ENCODE peak calls at places on chromosome 11, in six cellular contexts. J is NCI-H2029; V is non-pigmented ciliary epithelial cell; X is left lung; A is activated effector memory CD4-positive, alpha-beta T cell treated with anti-CD3 and anti-CD28 coated beads, Interleukin-2, amount 50 U/mL, for 16 hours; L is AG04450. F is an unnamed sample.

GRCh38 chr11:95337175-95337957 is 106.4 kb upstream of the SESN3 start:
- DNase-seq in J (no peak), V (no peak), X (peak), A (peak), L (no peak), F (peak)

GRCh38 chr11:67436459-67437081 is 912 bp downstream of the PTPRCAP start:
- DNase-seq in J (no peak), V (no peak), X (no peak), A (peak), L (no peak), F (no peak)

GRCh38 chr11:119483341-119483880 is 60.4 kb upstream of the THY1 start:
- DNase-seq in J (no peak), V (no peak), X (no peak), A (peak), L (no peak), F (no peak)

GRCh38 chr11:8168485-8169257 is at the start of gene RIC3:
- DNase-seq in J (peak), V (no peak), X (peak), A (peak), L (no peak), F (peak)

GRCh38 chr11:14422814-14423182 is 63.8 kb upstream of the RRAS2 start:
- DNase-seq in J (no peak), V (no peak), X (no peak), A (no peak), L (no peak), F (no peak)

GRCh38 chr11:303359-303758 is 4.0 kb upstream of the IFITM5 start:
- DNase-seq in J (no peak), V (no peak), X (no peak), A (no peak), L (no peak), F (no peak)

GRCh38 chr11:6655020-6655789 is 404 bp downstream of the DCHS1 start:
- DNase-seq in J (no peak), V (no peak), X (no peak), A (peak), L (no peak), F (no peak)

GRCh38 chr11:16738198-16738948 is at the start of gene C11orf58:
- DNase-seq in J (peak), V (peak), X (peak), A (peak), L (peak), F (peak)

GRCh38 chr11:126433989-126434949 is 78.8 kb downstream of the ST3GAL4 start:
- DNase-seq in J (no peak), V (no peak), X (no peak), A (no peak), L (no peak), F (no peak)

GRCh38 chr11:66326261-66327111 is 9.6 kb upstream of the CD248 start:
- DNase-seq in J (no peak), V (no peak), X (no peak), A (no peak), L (no peak), F (no peak)

GRCh38 chr11:88590366-88590765 is 252.8 kb upstream of the CTSC start:
- DNase-seq in J (no peak), V (no peak), X (no peak), A (no peak), L (no peak), F (no peak)

F was measured in NCI-H1092.